ENCODE peak calls at places on chromosomes 1 and 21, in six cellular contexts. One of them, this sample, is unnamed.

GRCh38 chr1:26069941-26070807 is 2.7 kb upstream of the TRIM63 start:
- DNase-seq in esophagus muscularis mucosa: no peak
- DNase-seq in transverse colon: no peak
- DNase-seq in upper lobe of left lung: no peak
- DNase-seq in HepG2: no peak
- DNase-seq in SK-N-SH: no peak
- DNase-seq in this sample: no peak

GRCh38 chr1:156081174-156082110 is 823 bp downstream of the MEX3A start:
- DNase-seq in transverse colon: no peak
- DNase-seq in upper lobe of left lung: peak; percentile 67
- DNase-seq in HepG2: no peak
- DNase-seq in esophagus muscularis mucosa: no peak
- DNase-seq in SK-N-SH: peak; percentile 67
- DNase-seq in this sample: no peak

GRCh38 chr1:244236721-244237120 is 185.6 kb downstream of the ZBTB18 start:
- DNase-seq in esophagus muscularis mucosa: no peak
- DNase-seq in transverse colon: no peak
- DNase-seq in HepG2: no peak
- DNase-seq in SK-N-SH: no peak
- DNase-seq in upper lobe of left lung: no peak
- DNase-seq in this sample: no peak

GRCh38 chr21:41059871-41060270 is 108.1 kb upstream of the BACE2 start:
- DNase-seq in upper lobe of left lung: no peak
- DNase-seq in HepG2: no peak
- DNase-seq in esophagus muscularis mucosa: no peak
- DNase-seq in SK-N-SH: no peak
- DNase-seq in transverse colon: no peak
- DNase-seq in this sample: no peak

GRCh38 chr21:41183575-41183974 is 15.6 kb downstream of the BACE2 start:
- DNase-seq in SK-N-SH: no peak
- DNase-seq in transverse colon: no peak
- DNase-seq in esophagus muscularis mucosa: no peak
- DNase-seq in upper lobe of left lung: no peak
- DNase-seq in HepG2: no peak
- DNase-seq in this sample: no peak

GRCh38 chr1:210597555-210598134 is 268.9 kb downstream of the HHAT start:
- DNase-seq in esophagus muscularis mucosa: no peak
- DNase-seq in HepG2: peak; percentile 21
- DNase-seq in upper lobe of left lung: no peak
- DNase-seq in transverse colon: no peak
- DNase-seq in SK-N-SH: no peak
- DNase-seq in this sample: no peak

GRCh38 chr1:56404561-56405030 is 174.8 kb downstream of the PLPP3 start:
- DNase-seq in HepG2: no peak
- DNase-seq in esophagus muscularis mucosa: no peak
- DNase-seq in SK-N-SH: no peak
- DNase-seq in transverse colon: no peak
- DNase-seq in upper lobe of left lung: no peak
- DNase-seq in this sample: no peak

GRCh38 chr21:45169001-45169400 is 94.6 kb downstream of the ADARB1 start:
- DNase-seq in SK-N-SH: no peak
- DNase-seq in transverse colon: no peak
- DNase-seq in esophagus muscularis mucosa: peak; percentile 87
- DNase-seq in upper lobe of left lung: no peak
- DNase-seq in HepG2: no peak
- DNase-seq in this sample: no peak

GRCh38 chr1:48556161-48556850 is 84.3 kb upstream of the SPATA6 start:
- DNase-seq in SK-N-SH: no peak
- DNase-seq in esophagus muscularis mucosa: no peak
- DNase-seq in HepG2: no peak
- DNase-seq in transverse colon: no peak
- DNase-seq in upper lobe of left lung: no peak
- DNase-seq in this sample: no peak

GRCh38 chr1:12809933-12810332 is 18.7 kb downstream of the PRAMEF1 start:
- DNase-seq in transverse colon: no peak
- DNase-seq in SK-N-SH: no peak
- DNase-seq in esophagus muscularis mucosa: no peak
- DNase-seq in HepG2: no peak
- DNase-seq in upper lobe of left lung: no peak
- DNase-seq in this sample: no peak

GRCh38 chr1:151993084-151993733 is 450 bp downstream of the S100A10 start:
- DNase-seq in transverse colon: peak; percentile 55
- DNase-seq in SK-N-SH: no peak
- DNase-seq in upper lobe of left lung: no peak
- DNase-seq in esophagus muscularis mucosa: no peak
- DNase-seq in HepG2: no peak
- DNase-seq in this sample: peak; percentile 82

GRCh38 chr1:21531243-21531642 is 22.0 kb downstream of the ALPL start:
- DNase-seq in upper lobe of left lung: no peak
- DNase-seq in HepG2: no peak
- DNase-seq in transverse colon: no peak
- DNase-seq in SK-N-SH: no peak
- DNase-seq in esophagus muscularis mucosa: no peak
- DNase-seq in this sample: no peak

GRCh38 chr1:8422439-8423133 is 104.7 kb downstream of the SLC45A1 start:
- DNase-seq in HepG2: no peak
- DNase-seq in transverse colon: peak; percentile 27
- DNase-seq in upper lobe of left lung: no peak
- DNase-seq in SK-N-SH: peak; percentile 51
- DNase-seq in esophagus muscularis mucosa: no peak
- DNase-seq in this sample: no peak

GRCh38 chr1:68202239-68202832 is 30.0 kb downstream of the WLS start:
- DNase-seq in HepG2: no peak
- DNase-seq in SK-N-SH: no peak
- DNase-seq in upper lobe of left lung: no peak
- DNase-seq in transverse colon: no peak
- DNase-seq in esophagus muscularis mucosa: no peak
- DNase-seq in this sample: no peak

GRCh38 chr1:154856049-154856448 is 14.0 kb downstream of the KCNN3 start:
- DNase-seq in esophagus muscularis mucosa: no peak
- DNase-seq in HepG2: no peak
- DNase-seq in SK-N-SH: peak; percentile 56
- DNase-seq in upper lobe of left lung: no peak
- DNase-seq in transverse colon: no peak
- DNase-seq in this sample: no peak

GRCh38 chr1:230141002-230141648 is 74.1 kb downstream of the GALNT2 start:
- DNase-seq in esophagus muscularis mucosa: no peak
- DNase-seq in SK-N-SH: no peak
- DNase-seq in HepG2: no peak
- DNase-seq in transverse colon: no peak
- DNase-seq in upper lobe of left lung: no peak
- DNase-seq in this sample: no peak

GRCh38 chr1:232317336-232317735 is 312.6 kb downstream of the SIPA1L2 start:
- DNase-seq in transverse colon: no peak
- DNase-seq in upper lobe of left lung: no peak
- DNase-seq in SK-N-SH: no peak
- DNase-seq in HepG2: no peak
- DNase-seq in esophagus muscularis mucosa: no peak
- DNase-seq in this sample: no peak

GRCh38 chr1:89888480-89889335 is 67.9 kb downstream of the LRRC8D start:
- DNase-seq in transverse colon: no peak
- DNase-seq in esophagus muscularis mucosa: no peak
- DNase-seq in upper lobe of left lung: no peak
- DNase-seq in HepG2: no peak
- DNase-seq in SK-N-SH: no peak
- DNase-seq in this sample: no peak

GRCh38 chr1:203278087-203278884 is 27.0 kb upstream of the BTG2 start:
- DNase-seq in transverse colon: peak; percentile 83
- DNase-seq in esophagus muscularis mucosa: peak; percentile 98
- DNase-seq in SK-N-SH: peak; percentile 79
- DNase-seq in HepG2: no peak
- DNase-seq in upper lobe of left lung: peak; percentile 73
- DNase-seq in this sample: peak; percentile 93

GRCh38 chr1:150192012-150192411 is 42.3 kb downstream of the PLEKHO1 start:
- DNase-seq in upper lobe of left lung: no peak
- DNase-seq in HepG2: no peak
- DNase-seq in transverse colon: no peak
- DNase-seq in SK-N-SH: no peak
- DNase-seq in esophagus muscularis mucosa: no peak
- DNase-seq in this sample: no peak

GRCh38 chr21:38751379-38752050 is 54.2 kb upstream of the ETS2 start:
- DNase-seq in upper lobe of left lung: no peak
- DNase-seq in transverse colon: no peak
- DNase-seq in esophagus muscularis mucosa: no peak
- DNase-seq in HepG2: no peak
- DNase-seq in SK-N-SH: no peak
- DNase-seq in this sample: no peak

DNA sequence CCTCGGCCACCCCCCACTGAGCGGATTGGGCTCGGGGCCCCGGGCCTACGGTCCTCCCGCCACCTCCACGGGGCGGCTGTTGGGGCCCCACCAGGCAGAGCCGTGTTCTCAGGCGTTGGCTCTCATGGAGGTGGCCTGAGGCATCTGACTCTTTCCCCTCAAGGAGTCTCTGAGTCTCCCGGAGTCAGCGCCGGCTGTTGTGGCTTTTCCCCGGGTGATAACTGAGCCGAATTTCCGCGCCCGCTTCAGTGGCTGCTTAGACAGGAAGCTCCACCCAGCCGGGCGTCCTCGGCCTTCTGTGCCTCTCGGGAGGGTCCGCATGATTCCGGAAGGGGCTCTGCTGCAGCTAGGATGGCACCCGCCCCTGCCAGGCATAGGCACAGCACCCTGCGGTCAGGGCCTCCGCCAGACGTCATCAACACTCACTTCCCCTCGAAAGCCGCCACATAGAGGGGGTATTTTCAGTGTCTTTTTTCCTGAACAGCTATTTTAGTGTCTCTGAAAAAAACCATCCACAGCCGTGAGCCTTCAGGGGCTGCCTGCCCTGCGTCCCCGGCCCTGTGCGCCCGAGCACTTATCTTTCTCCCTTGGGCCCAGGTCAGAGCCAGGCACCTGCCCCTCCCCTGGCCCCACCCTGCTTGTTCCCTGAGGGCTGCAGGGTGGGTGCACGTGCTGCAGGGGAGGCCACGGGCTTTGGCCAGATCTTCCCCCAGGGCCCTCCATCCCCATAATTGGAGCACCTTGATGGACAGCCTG is 72.9 kb downstream of the SKI start:
- DNase-seq in esophagus muscularis mucosa: peak; percentile 96
- DNase-seq in upper lobe of left lung: peak; percentile 87
- DNase-seq in SK-N-SH: no peak
- DNase-seq in transverse colon: peak; percentile 86
- DNase-seq in HepG2: no peak
- DNase-seq in this sample: no peak
- TF ChIP-seq POLR2AphosphoS5 in esophagus muscularis mucosa: peak; percentile 56
- TF ChIP-seq POLR2AphosphoS5 in upper lobe of left lung: peak; percentile 85
- TF ChIP-seq POLR2AphosphoS5 in SK-N-SH: no peak
- TF ChIP-seq POLR2AphosphoS5 in transverse colon: peak; percentile 46
- TF ChIP-seq POLR2AphosphoS5 in HepG2: no peak
- TF ChIP-seq POLR2AphosphoS5 in this sample: no peak

GRCh38 chr1:43536196-43536863 is 5.6 kb downstream of the PTPRF start:
- DNase-seq in HepG2: no peak
- DNase-seq in upper lobe of left lung: peak; percentile 34
- DNase-seq in esophagus muscularis mucosa: no peak
- DNase-seq in SK-N-SH: no peak
- DNase-seq in transverse colon: peak; percentile 59
- DNase-seq in this sample: peak; percentile 75
- TF ChIP-seq EP300 in HepG2: no peak
- TF ChIP-seq EP300 in upper lobe of left lung: no peak
- TF ChIP-seq EP300 in esophagus muscularis mucosa: no peak
- TF ChIP-seq EP300 in SK-N-SH: no peak
- TF ChIP-seq EP300 in transverse colon: no peak
- TF ChIP-seq EP300 in this sample: no peak

GRCh38 chr1:239979469-239979868 is 112.2 kb upstream of the FMN2 start:
- DNase-seq in transverse colon: no peak
- DNase-seq in SK-N-SH: no peak
- DNase-seq in esophagus muscularis mucosa: no peak
- DNase-seq in HepG2: no peak
- DNase-seq in upper lobe of left lung: no peak
- DNase-seq in this sample: no peak

GRCh38 chr1:239989990-239990389 is 101.7 kb upstream of the FMN2 start:
- DNase-seq in upper lobe of left lung: no peak
- DNase-seq in transverse colon: no peak
- DNase-seq in esophagus muscularis mucosa: peak; percentile 78
- DNase-seq in HepG2: no peak
- DNase-seq in SK-N-SH: no peak
- DNase-seq in this sample: no peak

GRCh38 chr1:239982762-239983161 is 108.9 kb upstream of the FMN2 start:
- DNase-seq in esophagus muscularis mucosa: no peak
- DNase-seq in HepG2: no peak
- DNase-seq in upper lobe of left lung: no peak
- DNase-seq in SK-N-SH: no peak
- DNase-seq in transverse colon: no peak
- DNase-seq in this sample: no peak

GRCh38 chr1:239987103-239987745 is 104.5 kb upstream of the FMN2 start:
- DNase-seq in esophagus muscularis mucosa: peak; percentile 75
- DNase-seq in transverse colon: peak; percentile 52
- DNase-seq in SK-N-SH: no peak
- DNase-seq in HepG2: peak; percentile 28
- DNase-seq in upper lobe of left lung: no peak
- DNase-seq in this sample: no peak

DNA sequence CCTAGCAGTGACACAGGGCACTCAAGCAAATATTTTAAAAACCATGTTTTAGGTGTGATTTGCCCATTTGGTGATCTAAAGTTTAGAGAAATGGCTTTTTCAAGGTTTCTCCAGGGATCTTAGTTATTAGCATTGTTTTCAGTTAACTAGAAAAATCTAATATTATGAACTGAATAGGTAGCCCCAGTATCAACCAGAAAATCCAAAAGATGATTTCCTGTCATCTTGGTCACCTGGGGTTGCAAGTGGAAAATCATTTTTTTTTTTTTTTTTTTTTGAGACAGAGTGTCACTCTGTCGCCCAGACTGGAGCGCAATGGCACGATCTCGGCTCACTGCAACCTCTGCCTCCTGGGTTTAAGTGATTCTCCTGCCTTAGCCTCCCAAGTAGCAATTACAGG is 106.6 kb upstream of the FMN2 start:
- DNase-seq in esophagus muscularis mucosa: no peak
- DNase-seq in SK-N-SH: no peak
- DNase-seq in upper lobe of left lung: no peak
- DNase-seq in HepG2: no peak
- DNase-seq in transverse colon: no peak
- DNase-seq in this sample: no peak
- H3K4me3 ChIP-seq in esophagus muscularis mucosa: no peak overlapping the region
- H3K4me3 ChIP-seq in SK-N-SH: no peak overlapping the region
- H3K4me3 ChIP-seq in upper lobe of left lung: no peak overlapping the region
- H3K4me3 ChIP-seq in HepG2: no peak overlapping the region
- H3K4me3 ChIP-seq in transverse colon: no peak overlapping the region
- H3K4me3 ChIP-seq in this sample: no peak overlapping the region

DNA sequence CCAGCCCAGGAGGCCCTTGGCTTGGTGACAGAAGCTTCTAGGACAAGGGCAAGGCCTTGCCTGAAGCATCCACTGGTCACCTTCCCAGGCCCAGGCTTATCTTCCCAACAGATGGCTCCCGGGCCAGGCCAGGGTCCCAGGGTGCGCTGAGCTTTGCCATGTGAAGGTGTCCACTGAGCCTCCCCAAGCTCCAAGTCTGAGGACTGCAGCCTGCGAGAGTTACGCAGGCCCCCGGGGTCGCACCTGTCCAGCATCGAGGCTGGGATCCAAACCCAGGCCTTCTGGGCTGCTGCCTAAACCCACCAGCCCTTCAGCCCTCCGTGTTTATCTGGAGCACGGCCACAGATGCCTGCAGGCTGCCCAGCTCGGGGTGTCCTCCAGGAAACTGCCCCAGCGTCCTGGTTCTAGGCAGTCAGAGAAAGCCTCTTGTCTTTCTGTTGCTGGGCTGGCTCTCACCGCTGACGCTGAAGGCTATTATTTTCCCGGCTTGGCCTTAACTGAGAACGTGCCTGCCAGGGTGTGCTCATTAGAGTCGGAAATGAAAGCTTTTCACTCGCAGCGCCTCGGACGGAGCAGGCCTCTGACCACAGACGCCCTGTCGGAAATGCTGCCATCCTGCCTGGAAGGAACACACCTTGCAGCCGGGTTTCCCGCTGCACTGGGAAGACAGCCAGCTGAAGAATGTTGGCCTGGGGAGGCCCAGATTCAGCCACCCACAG is 71.4 kb downstream of the MEGF6 start:
- DNase-seq in HepG2: no peak
- DNase-seq in esophagus muscularis mucosa: no peak
- DNase-seq in transverse colon: no peak
- DNase-seq in upper lobe of left lung: no peak
- DNase-seq in SK-N-SH: peak; percentile 60
- DNase-seq in this sample: no peak
- TF ChIP-seq POLR2AphosphoS5 in HepG2: no peak
- TF ChIP-seq POLR2AphosphoS5 in esophagus muscularis mucosa: peak; percentile 19
- TF ChIP-seq POLR2AphosphoS5 in transverse colon: no peak
- TF ChIP-seq POLR2AphosphoS5 in upper lobe of left lung: no peak
- TF ChIP-seq POLR2AphosphoS5 in SK-N-SH: no peak
- TF ChIP-seq POLR2AphosphoS5 in this sample: no peak